ENCODE peak calls at places on chromosomes 12 and 14, in eight cellular contexts. M, K, X, V, B, U, F and S are unnamed samples.

GRCh38 chr14:77302926-77303325 is 17.8 kb downstream of the POMT2 start:
- DNase-seq in B (peak; percentile 63), K (no peak), X (no peak), M (peak; percentile 36), V (peak; percentile 16), F (no peak), U (no peak), S (no peak)

GRCh38 chr12:24185787-24186186 is 236.3 kb upstream of the SOX5 start:
- DNase-seq in M (no peak), B (no peak), X (no peak), V (no peak), F (no peak), K (no peak), U (no peak), S (no peak)

GRCh38 chr12:26250801-26251200 is 55.4 kb downstream of the SSPN start:
- DNase-seq in K (no peak), F (no peak), B (no peak), V (peak; percentile 63), M (peak; percentile 64), U (no peak), X (no peak), S (no peak)

GRCh38 chr12:132115500-132115899 is 28.6 kb downstream of the DDX51 start:
- DNase-seq in X (no peak), B (no peak), M (no peak), V (no peak), F (no peak), K (no peak), U (no peak), S (no peak)

GRCh38 chr14:106803379-106803778 is 1277.0 kb downstream of the TMEM121 start:
- DNase-seq in V (no peak), M (no peak), X (no peak), K (no peak), U (no peak), F (no peak), B (no peak), S (no peak)

GRCh38 chr12:108360487-108360886 is 21.4 kb upstream of the CMKLR1 start:
- DNase-seq in F (no peak), X (no peak), M (no peak), V (no peak), B (no peak), K (no peak), U (no peak), S (no peak)

GRCh38 chr12:83199069-83199468 is 512.4 kb downstream of the TMTC2 start:
- DNase-seq in K (no peak), M (no peak), B (no peak), U (no peak), X (no peak), V (no peak), F (no peak), S (no peak)

GRCh38 chr12:88855301-88855700 is 275.0 kb upstream of the KITLG start:
- DNase-seq in X (no peak), B (no peak), V (no peak), F (no peak), K (no peak), M (no peak), U (no peak), S (no peak)

GRCh38 chr14:80805136-80805535 is 136.4 kb downstream of the CEP128 start:
- DNase-seq in V (no peak), B (no peak), F (no peak), M (no peak), X (no peak), U (no peak), K (no peak), S (no peak)

GRCh38 chr12:122749569-122750332 is 2.9 kb upstream of the DENR start:
- DNase-seq in B (no peak), X (no peak), K (no peak), V (no peak), F (no peak), M (no peak), U (no peak), S (no peak)

GRCh38 chr14:92546347-92547053 is 32.9 kb downstream of the RIN3 start:
- DNase-seq in F (no peak), U (no peak), X (no peak), V (no peak), M (no peak), K (no peak), B (peak; percentile 57), S (no peak)

GRCh38 chr14:43406936-43407335 is 1100.1 kb downstream of the FSCB start:
- DNase-seq in V (peak; percentile 25), U (no peak), B (no peak), K (no peak), X (no peak), M (peak; percentile 58), F (no peak), S (no peak)

GRCh38 chr12:8045952-8046944 is 13.7 kb downstream of the FOXJ2 start:
- DNase-seq in X (peak; percentile 71), V (peak; percentile 88), B (peak; percentile 80), M (peak; percentile 89), U (peak; percentile 1), K (peak; percentile 86), F (peak; percentile 82), S (peak; percentile 58)

GRCh38 chr14:25406818-25407217 is 356.9 kb upstream of the STXBP6 start:
- DNase-seq in B (peak; percentile 57), U (peak; percentile 61), F (no peak), X (no peak), V (peak; percentile 28), K (peak; percentile 53), M (peak; percentile 27), S (peak; percentile 54)

GRCh38 chr12:102702447-102703114 is 214.5 kb downstream of the PAH start:
- DNase-seq in U (peak; percentile 20), X (peak; percentile 45), M (peak; percentile 75), V (peak; percentile 79), B (peak; percentile 75), K (peak; percentile 21), F (peak; percentile 38), S (peak; percentile 49)

GRCh38 chr12:67647251-67647546 is 1.3 kb upstream of the DYRK2 start:
- DNase-seq in X (no peak), V (no peak), M (no peak), K (no peak), B (no peak), U (peak; percentile 14), F (no peak), S (no peak)

GRCh38 chr12:112843272-112843671 is 51.7 kb downstream of the RPH3A start:
- DNase-seq in K (no peak), U (peak; percentile 96), V (peak; percentile 10), X (no peak), M (no peak), B (no peak), F (no peak), S (no peak)

GRCh38 chr14:67562025-67562775 is 29.1 kb downstream of the PLEKHH1 start:
- DNase-seq in B (no peak), K (no peak), X (no peak), V (no peak), M (no peak), U (no peak), F (no peak), S (no peak)

GRCh38 chr12:11746024-11746771 is 96.7 kb downstream of the ETV6 start:
- DNase-seq in M (peak; percentile 67), F (no peak), B (no peak), U (no peak), V (peak; percentile 83), X (no peak), K (no peak), S (no peak)